ENCODE peak calls at places on chromosomes 4 and X, in eight cellular contexts. R, X, G, E, Z, J, D and I are unnamed samples.

GRCh38 chr4:153152453-153153338 is 51.5 kb upstream of the TRIM2 start:
- DNase-seq in X (peak; percentile 49), D (no peak), J (peak; percentile 60), R (peak; percentile 53), E (peak; percentile 70), G (peak; percentile 34), Z (no peak), I (no peak)

GRCh38 chr4:106358899-106359298 is 9.7 kb downstream of the GIMD1 start:
- DNase-seq in R (no peak), D (no peak), Z (no peak), J (no peak), X (no peak), E (no peak), G (peak; percentile 92), I (no peak)

GRCh38 chr4:23333556-23333945 is 556.3 kb downstream of the PPARGC1A start:
- DNase-seq in G (no peak), Z (no peak), D (no peak), R (no peak), E (no peak), X (no peak), J (no peak), I (no peak)

GRCh38 chr4:83074086-83074704 is 39.2 kb downstream of the COPS4 start:
- DNase-seq in E (no peak), D (peak; percentile 35), Z (peak; percentile 73), J (peak; percentile 54), X (peak; percentile 18), G (peak; percentile 91), R (peak; percentile 89), I (no peak)

GRCh38 chr4:42570221-42570620 is 86.7 kb downstream of the ATP8A1 start:
- DNase-seq in D (no peak), R (peak; percentile 4), E (peak; percentile 68), G (no peak), Z (no peak), X (peak; percentile 64), J (no peak), I (no peak)

GRCh38 chrX:10064736-10065135 is 92.0 kb upstream of the CLCN4 start:
- DNase-seq in R (no peak), D (no peak), Z (no peak), G (no peak), X (no peak), J (no peak), E (no peak), I (no peak)

GRCh38 chr4:98627883-98628282 is 30.5 kb downstream of the TSPAN5 start:
- DNase-seq in J (no peak), G (peak; percentile 76), R (no peak), D (no peak), Z (no peak), E (no peak), X (no peak), I (no peak)

GRCh38 chr4:37675587-37676290 is 10.4 kb downstream of the RELL1 start:
- DNase-seq in Z (no peak), J (peak; percentile 67), D (no peak), X (peak; percentile 26), E (no peak), R (no peak), G (no peak), I (no peak)

GRCh38 chrX:81377329-81377728 is 175.4 kb downstream of the SH3BGRL start:
- DNase-seq in E (no peak), R (peak; percentile 26), X (no peak), Z (no peak), G (peak; percentile 24), J (no peak), D (peak; percentile 2), I (no peak)

GRCh38 chr4:1207157-1207470 is 34.7 kb upstream of the SPON2 start:
- DNase-seq in X (no peak), G (no peak), J (no peak), D (no peak), R (peak; percentile 0), Z (no peak), E (peak; percentile 82), I (no peak)

GRCh38 chr4:180100433-180101344 is 2142.5 kb upstream of the TENM3 start:
- DNase-seq in E (peak; percentile 35), R (no peak), X (no peak), J (no peak), D (no peak), G (no peak), Z (no peak), I (no peak)

GRCh38 chr4:147790412-147790811 is 58.5 kb downstream of the ARHGAP10 start:
- DNase-seq in X (no peak), R (no peak), G (no peak), D (no peak), E (no peak), Z (no peak), J (no peak), I (no peak)

GRCh38 chrX:150899191-150899757 is 806 bp upstream of the CD99L2 start:
- DNase-seq in X (peak; percentile 18), J (peak; percentile 51), E (peak; percentile 65), D (no peak), G (peak; percentile 14), R (peak; percentile 50), Z (no peak), I (peak; percentile 14)

GRCh38 chr4:147587061-147587460 is 30.1 kb upstream of the TMEM184C start:
- DNase-seq in X (no peak), R (no peak), D (no peak), G (no peak), J (no peak), Z (no peak), E (no peak), I (no peak)

GRCh38 chr4:175807596-175807995 is 4.5 kb downstream of the GPM6A start:
- DNase-seq in Z (no peak), G (no peak), E (no peak), J (no peak), X (no peak), D (no peak), R (no peak), I (no peak)

GRCh38 chr4:1356181-1356998 is 9.4 kb downstream of the UVSSA start:
- DNase-seq in X (peak; percentile 67), G (peak; percentile 55), J (peak; percentile 85), E (peak; percentile 84), D (no peak), R (peak; percentile 90), Z (no peak), I (peak; percentile 47)

GRCh38 chrX:41922694-41923171 is 621 bp downstream of the CASK start:
- DNase-seq in D (no peak), Z (no peak), G (peak; percentile 5), J (peak; percentile 58), X (peak; percentile 23), E (peak; percentile 71), R (peak; percentile 11), I (no peak)

GRCh38 chrX:85108165-85108564 is 104.5 kb downstream of the APOOL start:
- DNase-seq in X (no peak), D (no peak), R (no peak), J (no peak), E (peak; percentile 21), Z (no peak), G (peak; percentile 2), I (no peak)

GRCh38 chrX:85107407-85107806 is 103.7 kb downstream of the APOOL start:
- DNase-seq in X (no peak), R (no peak), E (peak; percentile 48), J (no peak), G (peak; percentile 8), Z (no peak), D (no peak), I (no peak)

GRCh38 chrX:85112270-85112669 is 108.6 kb downstream of the APOOL start:
- DNase-seq in Z (no peak), D (no peak), E (no peak), R (no peak), G (no peak), J (no peak), X (no peak), I (no peak)

GRCh38 chrX:85111347-85111746 is 107.7 kb downstream of the APOOL start:
- DNase-seq in R (peak; percentile 8), D (no peak), G (peak; percentile 3), E (no peak), X (no peak), J (no peak), Z (no peak), I (no peak)

GRCh38 chrX:85109235-85109634 is 105.6 kb downstream of the APOOL start:
- DNase-seq in X (peak; percentile 17), Z (no peak), J (no peak), E (peak; percentile 41), D (no peak), R (peak; percentile 62), G (no peak), I (no peak)
- TF ChIP-seq CTCF in X (no peak), Z (peak; percentile 26), J (no peak), E (peak; percentile 39), D (peak; percentile 70), R (peak; percentile 70), G (peak; percentile 27), I (no peak)

GRCh38 chr4:31793907-31794306 is 1073.7 kb downstream of the PCDH7 start:
- DNase-seq in E (no peak), X (no peak), Z (no peak), D (no peak), G (no peak), J (no peak), R (peak; percentile 7), I (no peak)
- TF ChIP-seq CTCF in E (no peak), X (no peak), Z (no peak), D (peak; percentile 6), G (peak; percentile 12), J (no peak), R (no peak), I (no peak)

DNA sequence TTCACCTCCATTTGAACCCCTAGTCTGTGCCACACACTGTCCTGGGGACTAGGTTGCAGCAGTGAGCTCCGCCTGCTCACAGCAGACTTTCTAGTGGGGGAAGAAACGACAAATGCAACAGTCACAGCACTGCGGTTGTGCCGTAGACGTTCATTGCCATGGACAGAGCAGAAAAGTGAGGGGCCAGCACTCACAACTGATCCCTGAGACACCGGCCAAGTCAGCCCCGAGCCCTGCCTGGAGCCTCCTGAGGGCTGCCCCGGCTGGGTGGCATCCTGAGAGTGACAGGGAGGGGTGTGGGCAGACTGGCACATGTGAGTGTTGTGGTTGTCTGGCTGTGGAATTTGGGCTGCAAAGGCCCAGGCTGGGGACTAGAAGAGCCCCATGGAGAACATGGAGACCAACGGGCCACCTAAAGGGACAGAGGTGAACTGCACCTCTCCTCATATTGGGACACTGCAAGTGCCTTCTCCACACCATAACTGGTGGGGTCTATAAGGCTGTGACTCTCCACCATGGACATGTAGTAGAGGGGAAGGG is 4.6 kb downstream of the DUSP9 start:
- DNase-seq in G (no peak), D (no peak), E (no peak), Z (no peak), X (no peak), J (peak; percentile 28), R (peak; percentile 50), I (no peak)
- TF ChIP-seq CTCF in G (peak; percentile 32), D (peak; percentile 71), E (no peak), Z (no peak), X (no peak), J (peak; percentile 32), R (peak; percentile 41), I (no peak)

DNA sequence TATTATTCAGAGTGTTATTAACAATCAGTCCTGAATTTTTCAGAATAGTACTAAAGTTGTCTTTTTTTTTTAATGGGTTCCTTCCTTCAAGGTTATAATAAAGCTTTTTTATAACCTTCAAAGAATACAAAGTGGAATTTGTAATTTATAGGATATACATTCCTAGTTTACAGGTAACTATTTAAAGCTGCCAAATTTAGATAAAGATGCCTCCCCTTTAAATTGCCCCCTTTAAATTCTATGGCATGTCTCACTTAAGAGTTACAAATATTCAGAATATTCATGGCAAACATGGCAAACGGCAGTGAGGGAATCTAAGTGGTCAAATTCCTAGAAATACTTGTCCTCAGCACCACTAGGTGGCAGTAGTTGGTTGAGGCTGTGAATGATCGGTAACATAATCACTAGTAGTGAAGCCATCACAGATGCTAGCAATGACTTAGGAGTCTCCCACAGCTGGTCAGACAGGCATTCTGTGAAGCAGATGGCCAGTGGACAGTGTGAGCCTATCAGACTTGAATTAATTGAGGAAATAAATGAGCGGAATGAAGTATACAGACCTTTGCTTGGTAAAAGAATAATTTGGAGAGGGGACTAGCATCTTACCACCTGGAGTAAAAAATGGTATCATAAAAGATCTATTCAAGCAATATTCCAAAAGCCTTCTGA is 86.4 kb downstream of the CBR4 start:
- DNase-seq in E (no peak), Z (no peak), G (peak; percentile 81), J (peak; percentile 55), D (peak; percentile 25), R (peak; percentile 94), X (peak; percentile 70), I (no peak)
- TF ChIP-seq CTCF in E (peak; percentile 57), Z (peak; percentile 72), G (peak; percentile 85), J (peak; percentile 90), D (peak; percentile 80), R (peak; percentile 96), X (peak; percentile 58), I (peak; percentile 89)